ENCODE peak calls at places on chromosomes 13 and 19, in five cellular contexts. M, J, V, B and E are unnamed samples.
A peak's percentile ranks its signal among the peaks of the same experiment; 100 is the strongest.

GRCh38 chr13:93235258-93236015 is 8.8 kb downstream of the GPC6 start:
- DNase-seq in B (no peak), V (no peak), J (no peak), M (no peak), E (no peak)

GRCh38 chr13:102800145-102801041 is 1.5 kb downstream of the BIVM start:
- DNase-seq in M (peak; percentile 10), J (peak; percentile 86), B (peak; percentile 65), V (peak; percentile 57), E (no peak)

GRCh38 chr13:44768233-44768632 is 192.1 kb upstream of the TSC22D1 start:
- DNase-seq in B (no peak), M (no peak), J (no peak), V (no peak), E (no peak)

GRCh38 chr19:2342656-2343288 is 14.3 kb downstream of the SPPL2B start:
- DNase-seq in V (no peak), B (no peak), J (no peak), M (no peak), E (no peak)

GRCh38 chr19:57056972-57057371 is 62.8 kb upstream of the USP29 start:
- DNase-seq in J (no peak), V (no peak), M (no peak), B (no peak), E (no peak)

GRCh38 chr19:35309481-35310279 is 17.7 kb downstream of the MAG start:
- DNase-seq in J (no peak), V (peak; percentile 28), M (no peak), B (no peak), E (peak; percentile 18)

GRCh38 chr13:36341718-36342117 is 4.5 kb downstream of the SPART start:
- DNase-seq in V (no peak), M (no peak), B (no peak), J (no peak), E (no peak)

GRCh38 chr13:26476111-26476743 is 81.3 kb upstream of the WASF3 start:
- DNase-seq in M (no peak), V (peak; percentile 38), B (no peak), J (peak; percentile 51), E (no peak)

GRCh38 chr19:16359074-16359473 is 34.4 kb downstream of the KLF2 start:
- DNase-seq in J (no peak), V (no peak), M (no peak), B (no peak), E (no peak)

GRCh38 chr13:76713280-76713679 is 172.9 kb downstream of the KCTD12 start:
- DNase-seq in J (no peak), B (no peak), M (no peak), V (no peak), E (no peak)
- TF ChIP-seq CTCF in J (no peak), B (no peak), M (no peak), V (no peak), E (no peak)

GRCh38 chr13:30113983-30114491 is 193.3 kb downstream of the KATNAL1 start:
- DNase-seq in V (no peak), J (no peak), M (no peak), B (no peak), E (no peak)

GRCh38 chr13:30116379-30116778 is 191.0 kb downstream of the KATNAL1 start:
- DNase-seq in J (no peak), V (no peak), M (no peak), B (no peak), E (no peak)

GRCh38 chr13:30114586-30115256 is 192.6 kb downstream of the KATNAL1 start:
- DNase-seq in V (peak; percentile 68), B (peak; percentile 90), M (peak; percentile 17), J (peak; percentile 96), E (no peak)

GRCh38 chr13:30113531-30113930 is 193.8 kb downstream of the KATNAL1 start:
- DNase-seq in B (no peak), M (no peak), J (no peak), V (no peak), E (no peak)

DNA sequence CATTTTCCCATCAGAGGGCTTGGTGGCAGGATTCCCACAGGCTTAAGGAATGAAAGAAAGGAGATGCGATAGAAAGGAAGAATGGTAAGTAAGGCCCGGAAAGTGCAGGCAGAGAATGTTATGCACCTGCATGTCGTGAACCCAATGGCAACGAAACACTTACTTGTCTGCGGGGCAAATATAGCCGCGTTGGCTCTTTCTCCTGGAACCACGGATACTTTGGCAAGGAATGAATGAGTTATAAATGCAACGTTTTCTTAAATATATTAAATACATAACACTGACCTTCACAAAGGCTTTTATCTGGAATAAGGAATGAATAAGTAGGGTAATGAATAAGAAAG is 192.1 kb downstream of the KATNAL1 start:
- DNase-seq in V (no peak), B (no peak), M (no peak), J (no peak), E (no peak)
- TF ChIP-seq CTCF in V (no peak), B (peak; percentile 61), M (peak; percentile 62), J (peak; percentile 11), E (no peak)

DNA sequence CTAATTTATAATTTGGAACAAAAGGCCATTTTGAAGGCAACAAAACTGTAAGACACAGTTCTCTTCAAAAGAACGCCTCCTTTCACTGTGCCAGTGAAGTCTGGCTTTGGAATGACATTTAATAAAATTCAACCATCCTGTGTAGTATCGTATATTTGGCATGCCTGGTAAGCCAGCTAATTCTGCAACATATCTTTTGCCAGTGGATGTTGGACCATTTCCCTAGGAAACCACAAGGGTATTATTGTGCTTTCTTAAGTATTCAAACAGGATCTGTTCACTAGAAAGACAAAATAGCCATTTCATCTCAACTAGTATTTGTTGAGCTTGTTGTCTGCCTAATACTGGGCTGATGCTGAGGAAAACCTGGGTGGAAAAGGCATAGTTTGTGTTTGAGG is 111.6 kb downstream of the RGCC start:
- DNase-seq in B (no peak), J (no peak), V (no peak), M (no peak), E (no peak)
- TF ChIP-seq CTCF in B (no peak), J (no peak), V (peak; percentile 23), M (no peak), E (no peak)

GRCh38 chr19:48510421-48511268 is 990 bp downstream of the LMTK3 start:
- DNase-seq in V (peak; percentile 27), J (peak; percentile 89), B (peak; percentile 61), M (no peak), E (no peak)
- TF ChIP-seq CTCF in V (no peak), J (no peak), B (no peak), M (no peak), E (no peak)

GRCh38 chr19:40144947-40145748 is 46.1 kb upstream of the MAP3K10 start:
- DNase-seq in M (peak; percentile 91), B (no peak), J (no peak), V (no peak), E (no peak)
- TF ChIP-seq CTCF in M (no peak), B (no peak), J (no peak), V (no peak), E (no peak)

GRCh38 chr13:89902223-89902622 is 1445.3 kb upstream of the MIR17HG start:
- DNase-seq in B (no peak), J (no peak), M (no peak), V (no peak), E (no peak)
- TF ChIP-seq CTCF in B (no peak), J (no peak), M (no peak), V (no peak), E (no peak)

DNA sequence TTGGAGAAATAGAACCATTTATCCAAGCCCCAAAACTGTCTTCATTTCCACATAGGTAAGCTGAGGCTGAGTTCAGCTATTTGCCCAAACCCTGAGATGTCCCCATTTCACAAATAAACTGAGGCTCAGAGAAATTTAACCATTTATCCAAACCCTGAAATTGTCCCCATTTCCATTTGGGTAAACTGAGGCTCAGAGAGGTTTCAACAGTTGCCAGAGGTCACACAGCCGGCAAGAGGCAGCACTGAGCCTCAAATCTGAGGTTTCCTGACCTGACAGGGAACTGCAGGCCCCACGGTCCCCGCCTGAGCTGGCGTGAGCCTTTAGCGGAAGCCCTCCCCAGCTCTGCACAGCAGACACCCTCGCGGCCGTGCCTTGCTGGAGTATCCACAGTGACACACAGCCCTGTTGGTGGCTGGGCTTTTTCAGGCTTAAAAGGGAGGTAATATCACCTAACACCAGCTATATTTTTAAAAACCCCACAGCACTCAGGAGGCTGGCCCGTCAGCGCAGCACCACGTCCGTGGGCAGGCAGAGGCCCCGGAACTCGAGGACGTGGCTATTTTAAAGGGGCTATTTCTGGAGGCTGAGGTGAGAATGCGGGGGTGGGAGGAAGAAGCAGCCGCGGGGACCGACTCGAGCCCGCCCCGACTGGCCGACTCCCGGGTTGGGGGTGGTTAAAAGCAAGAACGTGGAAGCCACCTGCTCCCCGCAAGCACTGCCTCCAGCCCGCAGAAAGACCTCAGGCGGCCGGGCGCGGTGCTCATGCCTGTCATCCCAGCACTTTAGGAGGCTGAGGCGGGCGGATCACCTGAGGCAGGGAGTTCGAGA is 18.5 kb downstream of the PTPRS start:
- DNase-seq in M (no peak), B (no peak), V (no peak), J (peak; percentile 50), E (no peak)
- TF ChIP-seq CTCF in M (no peak), B (no peak), V (peak; percentile 5), J (no peak), E (no peak)